ENCODE peak calls at places on chromosome 13, in four cellular contexts. S is adrenal gland, Z is sigmoid colon, I is breast epithelium. K is an unnamed sample.

GRCh38 chr13:113428469-113428865 is 24.8 kb downstream of the ADPRHL1 start:
- DNase-seq in S (no peak), Z (no peak), I (no peak), K (no peak)

GRCh38 chr13:106373304-106373988 is 162.0 kb downstream of the EFNB2 start:
- DNase-seq in S (no peak), Z (no peak), I (no peak), K (no peak)

GRCh38 chr13:108963846-108964600 is 334.6 kb downstream of the MYO16 start:
- DNase-seq in S (no peak), Z (no peak), I (no peak), K (no peak)

GRCh38 chr13:109180905-109181425 is 551.6 kb downstream of the MYO16 start:
- DNase-seq in S (no peak), Z (no peak), I (no peak), K (peak)

GRCh38 chr13:28483313-28483931 is 11.5 kb downstream of the FLT1 start:
- DNase-seq in S (no peak), Z (no peak), I (no peak), K (no peak)

GRCh38 chr13:107234315-107234714 is 666.4 kb upstream of the ARGLU1 start:
- DNase-seq in S (no peak), Z (no peak), I (no peak), K (no peak)

GRCh38 chr13:48501705-48502104 is 31.2 kb downstream of the RCBTB2 start:
- DNase-seq in S (no peak), Z (no peak), I (no peak), K (no peak)

GRCh38 chr13:25440081-25440480 is 68.3 kb downstream of the ATP8A2 start:
- DNase-seq in S (no peak), Z (no peak), I (no peak), K (no peak)

GRCh38 chr13:24341439-24341838 is 32.1 kb downstream of the C1QTNF9 start:
- DNase-seq in S (no peak), Z (no peak), I (no peak), K (peak)

GRCh38 chr13:50686547-50686946 is 156.9 kb downstream of the DLEU7 start:
- DNase-seq in S (no peak), Z (no peak), I (no peak), K (no peak)

GRCh38 chr13:80386592-80386991 is 45.7 kb upstream of the SPRY2 start:
- DNase-seq in S (no peak), Z (no peak), I (no peak), K (no peak)

GRCh38 chr13:80388506-80388905 is 47.6 kb upstream of the SPRY2 start:
- DNase-seq in S (no peak), Z (no peak), I (no peak), K (no peak)

GRCh38 chr13:80382576-80382975 is 41.6 kb upstream of the SPRY2 start:
- DNase-seq in S (no peak), Z (no peak), I (no peak), K (no peak)

GRCh38 chr13:80389073-80390038 is 48.4 kb upstream of the SPRY2 start:
- DNase-seq in S (no peak), Z (no peak), I (no peak), K (no peak)

DNA sequence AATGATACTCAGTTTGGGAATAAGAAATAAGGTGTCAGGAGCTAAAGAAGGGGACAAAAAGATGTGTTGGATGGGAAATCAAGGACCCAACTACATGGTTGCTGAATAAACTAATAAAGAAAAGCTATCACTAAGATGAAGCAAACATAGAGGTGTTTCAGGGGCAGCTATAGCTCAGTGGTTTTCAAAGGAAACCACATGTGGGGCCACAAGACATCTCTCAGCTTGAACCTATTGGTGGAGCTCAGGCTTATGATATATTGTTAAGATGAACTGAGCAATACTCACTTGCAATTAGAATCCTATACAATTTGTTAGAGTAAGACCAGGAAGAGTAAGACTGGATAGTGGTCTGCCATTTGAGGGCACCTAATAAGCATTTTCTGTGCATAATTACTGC is 45.1 kb upstream of the SPRY2 start:
- DNase-seq in S (no peak), Z (no peak), I (no peak), K (no peak)
- TF ChIP-seq POLR2A in S (no peak), Z (no peak), I (no peak), K (no peak)

DNA sequence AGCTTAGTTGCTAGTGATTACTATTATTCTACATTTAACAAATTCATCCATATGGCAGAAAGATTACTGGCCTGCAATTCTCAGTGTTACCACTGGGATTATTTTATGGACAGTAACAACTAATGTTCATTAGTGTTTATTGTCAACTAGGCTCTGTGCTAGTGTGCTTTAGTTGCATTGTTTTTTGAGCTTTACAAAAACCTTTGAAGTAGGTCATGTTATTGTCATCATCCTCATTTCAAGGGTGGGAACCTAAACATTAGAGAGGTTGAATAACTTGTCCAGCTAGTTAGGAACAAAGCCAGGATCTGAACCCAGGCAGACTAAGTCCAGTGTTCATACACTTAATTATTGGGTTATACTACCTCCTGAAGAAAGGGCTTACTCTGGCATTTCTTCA is 27.8 kb upstream of the TDRD3 start:
- DNase-seq in S (no peak), Z (no peak), I (no peak), K (no peak)
- TF ChIP-seq POLR2A in S (no peak), Z (no peak), I (no peak), K (no peak)

GRCh38 chr13:91278291-91278690 is 69.2 kb upstream of the MIR17HG start:
- DNase-seq in S (no peak), Z (no peak), I (no peak), K (no peak)
- TF ChIP-seq POLR2A in S (no peak), Z (no peak), I (no peak), K (no peak)

DNA sequence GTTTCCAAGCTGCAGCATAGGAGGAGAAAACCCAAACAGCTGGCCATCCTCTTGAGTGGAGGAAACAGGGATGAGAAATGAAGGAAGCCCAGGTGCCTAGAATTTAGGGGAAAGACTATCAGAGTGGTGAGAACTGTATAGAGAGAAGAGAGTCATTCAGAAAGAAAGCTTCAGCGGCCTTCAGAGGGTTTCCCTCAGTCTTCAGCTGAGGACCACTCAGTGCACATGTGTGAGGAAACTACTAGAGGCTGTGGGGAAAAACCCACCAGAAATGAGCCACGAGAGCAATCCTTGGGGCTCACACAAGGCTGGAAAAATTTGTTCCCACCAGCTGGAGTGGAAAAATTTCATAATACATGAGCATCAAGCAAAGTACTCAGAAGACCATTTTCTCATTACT is 35.2 kb upstream of the CPB2 start:
- DNase-seq in S (peak), Z (no peak), I (no peak), K (no peak)
- TF ChIP-seq POLR2A in S (no peak), Z (no peak), I (no peak), K (no peak)

DNA sequence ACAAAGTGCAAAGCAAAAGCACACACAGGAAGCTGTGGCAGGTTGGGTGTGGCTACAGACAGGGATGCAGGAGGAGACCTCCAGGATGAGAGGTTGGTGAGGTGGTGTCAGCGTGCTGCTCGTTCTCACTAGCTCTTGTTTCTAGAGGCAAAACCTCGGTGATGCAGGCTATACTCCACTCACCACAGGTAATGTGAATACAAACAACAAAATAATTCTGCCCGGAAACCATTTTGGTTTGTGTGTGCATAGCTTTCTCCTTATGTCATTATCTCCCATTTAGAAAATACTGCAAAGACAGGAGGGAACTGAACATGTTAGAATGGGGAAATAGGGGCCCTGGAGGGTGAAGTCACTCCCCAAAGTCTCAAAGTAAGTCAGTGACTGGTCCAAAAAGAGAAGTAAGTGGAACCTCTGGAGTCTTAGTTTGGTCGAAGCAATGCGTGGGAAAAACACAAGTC is 9.4 kb downstream of the LCP1 start:
- DNase-seq in S (no peak), Z (no peak), I (no peak), K (no peak)
- TF ChIP-seq POLR2A in S (no peak), Z (no peak), I (no peak), K (no peak)

DNA sequence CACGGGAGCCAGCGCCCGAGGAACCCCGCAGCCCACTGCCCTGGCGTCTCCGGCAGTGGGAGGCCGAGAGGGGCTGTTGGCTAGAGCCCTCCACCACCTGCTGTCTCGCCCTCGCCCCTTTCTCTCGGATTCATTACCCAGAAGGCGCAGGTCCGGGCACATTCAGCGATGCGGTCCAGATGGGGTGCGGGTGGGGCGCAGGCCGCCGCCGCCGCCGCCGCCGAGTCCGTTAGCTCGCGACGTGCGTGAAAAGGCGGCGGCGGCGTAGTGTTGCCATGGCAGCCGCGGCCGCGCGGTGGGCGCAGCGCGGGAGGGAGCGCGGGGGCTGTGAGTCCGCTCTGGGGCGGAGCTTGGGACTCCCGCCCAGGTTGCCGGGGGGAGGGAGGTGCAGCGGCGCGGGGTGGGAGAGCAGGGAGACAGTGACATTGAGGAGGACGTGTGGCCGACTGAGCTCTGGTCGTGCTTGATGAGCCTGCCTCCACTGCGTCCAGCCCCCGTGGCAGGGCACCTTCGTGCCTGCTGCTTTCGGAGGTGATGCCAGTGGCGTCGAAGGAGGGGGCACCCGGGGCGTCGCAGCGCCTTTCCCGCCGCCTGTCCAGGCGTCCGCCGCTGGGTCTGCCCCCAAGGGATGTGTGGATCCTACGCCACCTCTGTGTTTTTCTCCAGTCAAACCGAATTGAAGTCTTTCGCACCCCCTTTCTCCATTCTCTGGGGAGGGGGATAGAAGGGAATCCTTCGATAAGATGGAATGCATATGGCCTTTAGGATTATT is at the start of gene KATNAL1:
- DNase-seq in S (peak), Z (peak), I (peak), K (peak)
- TF ChIP-seq POLR2A in S (peak), Z (peak), I (no peak), K (peak)

GRCh38 chr13:41458187-41458938 is 1.0 kb downstream of the RGCC start:
- DNase-seq in S (no peak), Z (peak), I (no peak), K (no peak)
- TF ChIP-seq POLR2A in S (no peak), Z (no peak), I (no peak), K (no peak)

DNA sequence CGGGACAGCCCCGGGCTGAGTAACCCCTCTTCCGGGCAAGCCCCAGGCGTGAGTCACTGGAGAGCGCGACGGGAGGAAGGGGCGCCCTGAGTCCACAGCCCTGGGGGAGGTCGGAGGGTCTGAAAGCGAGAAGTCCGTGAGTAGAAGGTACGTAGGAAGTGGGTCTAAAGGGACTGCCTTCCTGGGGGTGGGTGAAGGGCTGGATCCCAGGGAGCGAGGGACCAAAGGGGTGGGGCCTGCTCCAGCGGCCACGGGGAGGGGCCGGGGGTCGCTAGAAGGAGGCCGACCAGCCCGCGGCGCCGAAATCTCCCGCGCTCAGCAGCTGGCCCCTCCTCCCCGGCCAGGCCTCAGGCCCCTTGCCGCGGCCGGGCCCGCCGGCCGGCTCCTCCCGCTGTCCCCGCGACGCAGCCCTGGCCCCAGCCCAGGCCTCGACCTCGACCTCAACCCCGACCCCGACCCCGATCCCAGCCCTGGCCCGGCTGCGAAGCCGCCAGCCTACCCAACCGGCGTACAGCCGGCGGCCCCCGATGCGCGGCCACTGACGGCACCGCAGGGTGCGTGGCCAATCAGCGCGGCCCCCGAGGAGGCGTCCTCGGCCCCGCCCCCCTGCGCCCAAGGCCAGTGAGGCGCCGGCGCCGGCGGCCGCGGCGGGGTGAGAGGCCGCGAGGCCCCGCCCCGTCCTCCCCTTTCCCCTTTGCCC is 22.5 kb downstream of the IPO5 start:
- DNase-seq in S (peak), Z (peak), I (no peak), K (peak)
- TF ChIP-seq POLR2A in S (peak), Z (peak), I (no peak), K (peak)

K was measured in H54.